ENCODE peak calls at places on chromosomes 11 and 22, in seven cellular contexts. One of them, this sample, is unnamed.

GRCh38 chr11:10484461-10485180 is 29.6 kb downstream of the AMPD3 start:
- DNase-seq in fibroblast of lung: no peak
- DNase-seq in mammary epithelial cell: no peak
- DNase-seq in hepatocyte: no peak
- DNase-seq in A549: no peak
- DNase-seq in colonic mucosa: no peak
- DNase-seq in Panc1: no peak
- DNase-seq in this sample: peak; percentile 3

GRCh38 chr11:113896156-113896879 is 8.3 kb upstream of the HTR3B start:
- DNase-seq in fibroblast of lung: peak; percentile 6
- DNase-seq in mammary epithelial cell: no peak
- DNase-seq in hepatocyte: peak; percentile 63
- DNase-seq in A549: peak; percentile 15
- DNase-seq in colonic mucosa: peak; percentile 30
- DNase-seq in Panc1: no peak
- DNase-seq in this sample: peak; percentile 55

GRCh38 chr11:102981324-102981910 is 25.9 kb upstream of the MMP13 start:
- DNase-seq in fibroblast of lung: peak; percentile 35
- DNase-seq in mammary epithelial cell: no peak
- DNase-seq in hepatocyte: no peak
- DNase-seq in A549: no peak
- DNase-seq in colonic mucosa: no peak
- DNase-seq in Panc1: no peak
- DNase-seq in this sample: no peak

GRCh38 chr22:43654271-43654670 is 157.8 kb downstream of the EFCAB6 start:
- DNase-seq in fibroblast of lung: no peak
- DNase-seq in mammary epithelial cell: no peak
- DNase-seq in hepatocyte: no peak
- DNase-seq in A549: no peak
- DNase-seq in colonic mucosa: no peak
- DNase-seq in Panc1: no peak
- DNase-seq in this sample: no peak

GRCh38 chr22:44646668-44647067 is 55.3 kb upstream of the PRR5 start:
- DNase-seq in fibroblast of lung: no peak
- DNase-seq in mammary epithelial cell: no peak
- DNase-seq in hepatocyte: no peak
- DNase-seq in A549: no peak
- DNase-seq in colonic mucosa: no peak
- DNase-seq in Panc1: no peak
- DNase-seq in this sample: no peak

GRCh38 chr22:30196141-30196866 is 50.3 kb downstream of the LIF start:
- DNase-seq in fibroblast of lung: peak; percentile 100
- DNase-seq in mammary epithelial cell: peak; percentile 100
- DNase-seq in hepatocyte: peak; percentile 91
- DNase-seq in A549: peak; percentile 83
- DNase-seq in colonic mucosa: peak; percentile 65
- DNase-seq in Panc1: peak; percentile 97
- DNase-seq in this sample: no peak

GRCh38 chr11:88231894-88232482 is 56.7 kb upstream of the RAB38 start:
- DNase-seq in fibroblast of lung: peak; percentile 37
- DNase-seq in mammary epithelial cell: peak; percentile 34
- DNase-seq in hepatocyte: peak; percentile 45
- DNase-seq in A549: peak; percentile 11
- DNase-seq in colonic mucosa: no peak
- DNase-seq in Panc1: peak; percentile 22
- DNase-seq in this sample: no peak

GRCh38 chr11:94511932-94512781 is at the start of gene C11orf97:
- DNase-seq in fibroblast of lung: peak; percentile 54
- DNase-seq in mammary epithelial cell: peak; percentile 28
- DNase-seq in hepatocyte: peak; percentile 73
- DNase-seq in A549: peak; percentile 8
- DNase-seq in colonic mucosa: peak; percentile 63
- DNase-seq in Panc1: no peak
- DNase-seq in this sample: peak; percentile 74

GRCh38 chr22:37643225-37643847 is 3.9 kb downstream of the SH3BP1 start:
- DNase-seq in fibroblast of lung: peak; percentile 29
- DNase-seq in mammary epithelial cell: peak; percentile 62
- DNase-seq in hepatocyte: peak; percentile 90
- DNase-seq in A549: peak; percentile 78
- DNase-seq in colonic mucosa: peak; percentile 93
- DNase-seq in Panc1: no peak
- DNase-seq in this sample: peak; percentile 86

GRCh38 chr11:133337905-133338536 is 194.3 kb downstream of the OPCML start:
- DNase-seq in fibroblast of lung: no peak
- DNase-seq in mammary epithelial cell: no peak
- DNase-seq in hepatocyte: no peak
- DNase-seq in A549: no peak
- DNase-seq in colonic mucosa: no peak
- DNase-seq in Panc1: no peak
- DNase-seq in this sample: no peak

GRCh38 chr22:38347944-38348750 is 30.9 kb upstream of the CSNK1E start:
- DNase-seq in fibroblast of lung: no peak
- DNase-seq in mammary epithelial cell: peak; percentile 97
- DNase-seq in hepatocyte: no peak
- DNase-seq in A549: no peak
- DNase-seq in colonic mucosa: no peak
- DNase-seq in Panc1: no peak
- DNase-seq in this sample: no peak

GRCh38 chr22:37485006-37485713 is 1.0 kb downstream of the MFNG start:
- DNase-seq in fibroblast of lung: no peak
- DNase-seq in mammary epithelial cell: no peak
- DNase-seq in hepatocyte: no peak
- DNase-seq in A549: no peak
- DNase-seq in colonic mucosa: no peak
- DNase-seq in Panc1: no peak
- DNase-seq in this sample: no peak

GRCh38 chr22:20116951-20117645 is at the start of gene TRMT2A:
- DNase-seq in fibroblast of lung: peak; percentile 98
- DNase-seq in mammary epithelial cell: peak; percentile 98
- DNase-seq in hepatocyte: peak; percentile 99
- DNase-seq in A549: peak; percentile 85
- DNase-seq in colonic mucosa: peak; percentile 97
- DNase-seq in Panc1: peak; percentile 77
- DNase-seq in this sample: peak; percentile 97

GRCh38 chr11:72635931-72636330 is 38.3 kb downstream of the PDE2A start:
- DNase-seq in fibroblast of lung: no peak
- DNase-seq in mammary epithelial cell: no peak
- DNase-seq in hepatocyte: no peak
- DNase-seq in A549: no peak
- DNase-seq in colonic mucosa: no peak
- DNase-seq in Panc1: no peak
- DNase-seq in this sample: no peak

GRCh38 chr11:127338380-127339259 is 338.1 kb upstream of the KIRREL3 start:
- DNase-seq in fibroblast of lung: no peak
- DNase-seq in mammary epithelial cell: no peak
- DNase-seq in hepatocyte: no peak
- DNase-seq in A549: no peak
- DNase-seq in colonic mucosa: no peak
- DNase-seq in Panc1: no peak
- DNase-seq in this sample: no peak

GRCh38 chr11:62273284-62273683 is 3.3 kb downstream of the SCGB2A2 start:
- DNase-seq in fibroblast of lung: no peak
- DNase-seq in mammary epithelial cell: no peak
- DNase-seq in hepatocyte: no peak
- DNase-seq in A549: no peak
- DNase-seq in colonic mucosa: no peak
- DNase-seq in Panc1: no peak
- DNase-seq in this sample: no peak

GRCh38 chr22:33051960-33052839 is 6.0 kb downstream of the SYN3 start:
- DNase-seq in fibroblast of lung: no peak
- DNase-seq in mammary epithelial cell: no peak
- DNase-seq in hepatocyte: no peak
- DNase-seq in A549: no peak
- DNase-seq in colonic mucosa: no peak
- DNase-seq in Panc1: no peak
- DNase-seq in this sample: no peak

GRCh38 chr11:13249992-13250391 is 27.6 kb upstream of the BMAL1 start:
- DNase-seq in fibroblast of lung: no peak
- DNase-seq in mammary epithelial cell: peak; percentile 20
- DNase-seq in hepatocyte: no peak
- DNase-seq in A549: no peak
- DNase-seq in colonic mucosa: no peak
- DNase-seq in Panc1: no peak
- DNase-seq in this sample: no peak

GRCh38 chr11:36214976-36215687 is 74.1 kb downstream of the COMMD9 start:
- DNase-seq in fibroblast of lung: no peak
- DNase-seq in mammary epithelial cell: no peak
- DNase-seq in hepatocyte: no peak
- DNase-seq in A549: no peak
- DNase-seq in colonic mucosa: no peak
- DNase-seq in Panc1: no peak
- DNase-seq in this sample: no peak

GRCh38 chr11:16148301-16148787 is 208.0 kb downstream of the SOX6 start:
- DNase-seq in fibroblast of lung: no peak
- DNase-seq in mammary epithelial cell: peak; percentile 17
- DNase-seq in hepatocyte: peak; percentile 32
- DNase-seq in A549: no peak
- DNase-seq in colonic mucosa: no peak
- DNase-seq in Panc1: no peak
- DNase-seq in this sample: no peak

GRCh38 chr11:75950141-75950540 is 135.1 kb downstream of the UVRAG start:
- DNase-seq in fibroblast of lung: no peak
- DNase-seq in mammary epithelial cell: no peak
- DNase-seq in hepatocyte: no peak
- DNase-seq in A549: no peak
- DNase-seq in colonic mucosa: no peak
- DNase-seq in Panc1: no peak
- DNase-seq in this sample: no peak

GRCh38 chr11:23425379-23425778 is 565.1 kb upstream of the CCDC179 start:
- DNase-seq in fibroblast of lung: no peak
- DNase-seq in mammary epithelial cell: no peak
- DNase-seq in hepatocyte: no peak
- DNase-seq in A549: no peak
- DNase-seq in colonic mucosa: no peak
- DNase-seq in Panc1: no peak
- DNase-seq in this sample: no peak

GRCh38 chr22:48097723-48098122 is 1335.3 kb downstream of the TBC1D22A start:
- DNase-seq in fibroblast of lung: no peak
- DNase-seq in mammary epithelial cell: no peak
- DNase-seq in hepatocyte: no peak
- DNase-seq in A549: no peak
- DNase-seq in colonic mucosa: no peak
- DNase-seq in Panc1: no peak
- DNase-seq in this sample: no peak

GRCh38 chr11:119158467-119158866 is 9.6 kb downstream of the ABCG4 start:
- DNase-seq in fibroblast of lung: no peak
- DNase-seq in mammary epithelial cell: no peak
- DNase-seq in hepatocyte: no peak
- DNase-seq in A549: no peak
- DNase-seq in colonic mucosa: no peak
- DNase-seq in Panc1: no peak
- DNase-seq in this sample: no peak

GRCh38 chr11:64998690-64999431 is 2.1 kb upstream of the BATF2 start:
- DNase-seq in fibroblast of lung: no peak
- DNase-seq in mammary epithelial cell: no peak
- DNase-seq in hepatocyte: peak; percentile 81
- DNase-seq in A549: peak; percentile 65
- DNase-seq in colonic mucosa: peak; percentile 90
- DNase-seq in Panc1: no peak
- DNase-seq in this sample: no peak

GRCh38 chr22:38540731-38541130 is 29.3 kb downstream of the DMC1 start:
- DNase-seq in fibroblast of lung: no peak
- DNase-seq in mammary epithelial cell: no peak
- DNase-seq in hepatocyte: no peak
- DNase-seq in A549: no peak
- DNase-seq in colonic mucosa: no peak
- DNase-seq in Panc1: no peak
- DNase-seq in this sample: no peak

GRCh38 chr22:25853902-25854301 is 111.9 kb downstream of the MYO18B start:
- DNase-seq in fibroblast of lung: no peak
- DNase-seq in mammary epithelial cell: no peak
- DNase-seq in hepatocyte: no peak
- DNase-seq in A549: peak; percentile 3
- DNase-seq in colonic mucosa: no peak
- DNase-seq in Panc1: no peak
- DNase-seq in this sample: no peak

GRCh38 chr11:112172362-112172994 is 2.8 kb upstream of the BCO2 start:
- DNase-seq in fibroblast of lung: peak; percentile 65
- DNase-seq in mammary epithelial cell: peak; percentile 66
- DNase-seq in hepatocyte: no peak
- DNase-seq in A549: no peak
- DNase-seq in colonic mucosa: no peak
- DNase-seq in Panc1: no peak
- DNase-seq in this sample: no peak

GRCh38 chr11:47377571-47378010 is 756 bp downstream of the SPI1 start:
- DNase-seq in fibroblast of lung: no peak
- DNase-seq in mammary epithelial cell: no peak
- DNase-seq in hepatocyte: peak; percentile 6
- DNase-seq in A549: no peak
- DNase-seq in colonic mucosa: no peak
- DNase-seq in Panc1: no peak
- DNase-seq in this sample: no peak
- H3K27ac ChIP-seq in fibroblast of lung: no peak overlapping the region
- H3K27ac ChIP-seq in mammary epithelial cell: no peak overlapping the region
- H3K27ac ChIP-seq in hepatocyte: no peak overlapping the region
- H3K27ac ChIP-seq in A549: no peak overlapping the region
- H3K27ac ChIP-seq in colonic mucosa: peak overlapping the region; percentile 55
- H3K27ac ChIP-seq in Panc1: no peak overlapping the region
- H3K27ac ChIP-seq in this sample: peak overlapping the region; percentile 76

GRCh38 chr11:12112731-12113130 is 2.3 kb downstream of the MICAL2 start:
- DNase-seq in fibroblast of lung: no peak
- DNase-seq in mammary epithelial cell: no peak
- DNase-seq in hepatocyte: no peak
- DNase-seq in A549: no peak
- DNase-seq in colonic mucosa: no peak
- DNase-seq in Panc1: no peak
- DNase-seq in this sample: no peak
- H3K4me3 ChIP-seq in fibroblast of lung: no peak overlapping the region
- H3K4me3 ChIP-seq in mammary epithelial cell: peak overlapping the region; percentile 41
- H3K4me3 ChIP-seq in hepatocyte: no peak overlapping the region
- H3K4me3 ChIP-seq in A549: no peak overlapping the region
- H3K4me3 ChIP-seq in colonic mucosa: no peak overlapping the region
- H3K4me3 ChIP-seq in Panc1: peak overlapping the region; percentile 29
- H3K4me3 ChIP-seq in this sample: peak overlapping the region; percentile 73

GRCh38 chr11:134939905-134940304 is 527.9 kb upstream of the B3GAT1 start:
- DNase-seq in fibroblast of lung: no peak
- DNase-seq in mammary epithelial cell: no peak
- DNase-seq in hepatocyte: peak; percentile 68
- DNase-seq in A549: no peak
- DNase-seq in colonic mucosa: no peak
- DNase-seq in Panc1: no peak
- DNase-seq in this sample: no peak
- TF ChIP-seq CTCF in fibroblast of lung: no peak
- TF ChIP-seq CTCF in mammary epithelial cell: no peak
- TF ChIP-seq CTCF in hepatocyte: peak; percentile 49
- TF ChIP-seq CTCF in A549: no peak
- TF ChIP-seq CTCF in colonic mucosa: no peak
- TF ChIP-seq CTCF in Panc1: peak; percentile 43
- TF ChIP-seq CTCF in this sample: peak; percentile 20

DNA sequence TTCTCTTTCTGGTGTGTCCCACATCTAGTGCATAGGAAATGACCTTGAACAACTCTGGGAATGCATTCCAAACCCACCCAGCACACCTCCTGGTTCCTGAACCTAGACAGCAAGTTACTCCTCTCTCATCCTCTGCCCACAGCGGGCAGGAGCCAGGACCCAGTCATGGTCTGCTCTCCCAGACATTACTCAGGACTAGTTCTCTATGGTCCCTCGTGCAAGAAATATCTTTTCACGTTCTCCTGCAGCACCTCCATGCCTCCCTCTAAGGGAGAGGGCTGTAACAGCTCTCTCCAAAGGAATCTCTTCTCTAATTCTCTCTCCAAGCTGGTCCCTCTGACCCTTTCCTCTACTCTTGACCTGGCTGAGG is 57.9 kb upstream of the PRSS23 start:
- DNase-seq in fibroblast of lung: no peak
- DNase-seq in mammary epithelial cell: no peak
- DNase-seq in hepatocyte: no peak
- DNase-seq in A549: no peak
- DNase-seq in colonic mucosa: no peak
- DNase-seq in Panc1: no peak
- DNase-seq in this sample: no peak
- H3K27ac ChIP-seq in fibroblast of lung: peak overlapping the region; percentile 83
- H3K27ac ChIP-seq in mammary epithelial cell: peak overlapping the region; percentile 85
- H3K27ac ChIP-seq in hepatocyte: peak overlapping the region; percentile 80
- H3K27ac ChIP-seq in A549: peak overlapping the region; percentile 88
- H3K27ac ChIP-seq in colonic mucosa: no peak overlapping the region
- H3K27ac ChIP-seq in Panc1: peak overlapping the region; percentile 99
- H3K27ac ChIP-seq in this sample: peak overlapping the region; percentile 86

This sample was measured in dorsolateral prefrontal cortex.